ENCODE peak calls at places on chromosomes 6 and 20, in six cellular contexts. J is choroid plexus epithelial cell; I is left ventricle myocardium inferior; W is astrocyte of the spinal cord; S is brain microvascular endothelial cell; X is CD8-positive, alpha-beta T cell. F is an unnamed sample.

GRCh38 chr6:106035655-106036054 is 50.5 kb upstream of the PRDM1 start:
- DNase-seq in J (no peak), I (no peak), W (no peak), S (no peak), X (no peak), F (no peak)

GRCh38 chr6:71510057-71510713 is 221.6 kb downstream of the OGFRL1 start:
- DNase-seq in J (peak), I (peak), W (peak), S (peak), X (no peak), F (peak)

GRCh38 chr6:112149719-112150263 is 62.4 kb downstream of the FAM229B start:
- DNase-seq in J (peak), I (no peak), W (no peak), S (no peak), X (no peak), F (no peak)

GRCh38 chr20:32448306-32449056 is 90.3 kb downstream of the ASXL1 start:
- DNase-seq in J (no peak), I (no peak), W (no peak), S (no peak), X (no peak), F (no peak)

GRCh38 chr20:4985658-4986057 is 15.7 kb downstream of the SLC23A2 start:
- DNase-seq in J (no peak), I (no peak), W (no peak), S (no peak), X (no peak), F (no peak)

GRCh38 chr6:30481213-30481964 is 7.9 kb upstream of the HLA-E start:
- DNase-seq in J (no peak), I (no peak), W (no peak), S (no peak), X (no peak), F (no peak)

GRCh38 chr20:10651227-10651990 is 22.4 kb downstream of the JAG1 start:
- DNase-seq in J (peak), I (no peak), W (peak), S (peak), X (no peak), F (no peak)

GRCh38 chr6:170206931-170207431 is 83.9 kb downstream of the DLL1 start:
- DNase-seq in J (no peak), I (no peak), W (no peak), S (no peak), X (no peak), F (no peak)

GRCh38 chr20:19626896-19627295 is 131.2 kb upstream of the RIN2 start:
- DNase-seq in J (peak), I (no peak), W (no peak), S (peak), X (no peak), F (no peak)

GRCh38 chr6:13712485-13712990 is 903 bp upstream of the RANBP9 start:
- DNase-seq in J (peak), I (no peak), W (no peak), S (no peak), X (no peak), F (no peak)

GRCh38 chr6:34235605-34236422 is 859 bp upstream of the HMGA1 start:
- DNase-seq in J (peak), I (peak), W (peak), S (peak), X (peak), F (peak)

DNA sequence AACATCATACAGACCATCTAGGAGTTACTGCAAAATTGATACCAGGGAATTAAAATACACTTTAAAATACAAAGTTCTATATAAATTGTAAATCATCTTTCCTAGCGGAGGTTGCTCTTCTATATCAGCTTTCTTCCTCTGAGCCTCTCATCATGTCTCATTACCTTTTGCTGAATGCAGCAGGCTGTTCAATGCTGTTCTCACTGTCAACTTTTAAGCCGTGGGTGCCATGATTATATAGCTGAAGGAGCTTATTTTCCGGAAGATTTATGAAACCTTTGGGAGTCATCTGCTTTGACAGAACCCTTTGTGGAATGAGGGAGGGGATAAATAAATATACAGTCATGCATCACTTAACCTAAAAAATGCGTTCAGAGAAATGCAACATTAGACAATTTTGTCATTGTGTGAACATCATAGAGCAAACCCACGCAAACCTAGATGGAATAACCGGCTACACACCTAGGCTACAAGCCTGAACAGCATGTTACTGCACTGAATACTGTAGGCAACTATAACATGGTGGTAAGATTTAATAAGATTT is 102.3 kb upstream of the AKAP12 start:
- DNase-seq in J (no peak), I (no peak), W (no peak), S (no peak), X (no peak), F (no peak)
- H3K4me3 ChIP-seq in J (no peak), I (no peak), W (no peak), S (no peak), X (no peak), F (no peak)

GRCh38 chr6:136947037-136947436 is 24.9 kb downstream of the SLC35D3 start:
- DNase-seq in J (no peak), I (no peak), W (no peak), S (no peak), X (no peak), F (no peak)

GRCh38 chr6:136950436-136950835 is 28.3 kb downstream of the SLC35D3 start:
- DNase-seq in J (peak), I (no peak), W (no peak), S (peak), X (no peak), F (no peak)

GRCh38 chr6:136945626-136946235 is 23.6 kb downstream of the SLC35D3 start:
- DNase-seq in J (no peak), I (no peak), W (no peak), S (no peak), X (no peak), F (no peak)

GRCh38 chr6:136945072-136945471 is 23.0 kb downstream of the SLC35D3 start:
- DNase-seq in J (no peak), I (no peak), W (no peak), S (no peak), X (no peak), F (no peak)
- TF ChIP-seq CTCF in J (no peak), I (no peak), W (no peak), S (no peak), X (no peak), F (no peak)

DNA sequence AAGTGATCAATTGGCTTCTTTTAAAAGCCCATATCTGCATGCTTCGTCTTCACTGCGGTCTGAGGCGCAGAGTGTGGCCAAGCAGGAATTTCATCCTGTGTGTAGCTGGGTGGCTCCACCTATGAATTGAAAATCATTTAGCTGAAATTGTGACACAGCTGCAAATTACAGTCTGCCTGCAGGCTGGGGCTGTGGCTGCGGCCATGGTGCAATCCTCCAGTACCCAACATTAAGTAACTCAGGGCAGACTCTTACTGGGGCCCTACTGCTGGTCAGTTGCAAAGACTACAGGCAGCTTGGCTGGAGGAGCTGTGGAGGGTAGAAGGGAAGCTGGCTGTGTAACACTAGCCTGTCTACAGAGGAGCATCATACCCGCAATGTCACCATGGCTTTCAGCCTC is 3.1 kb upstream of the TGM3 start:
- DNase-seq in J (no peak), I (no peak), W (no peak), S (no peak), X (no peak), F (no peak)
- H3K4me3 ChIP-seq in J (no peak), I (no peak), W (no peak), S (no peak), X (no peak), F (no peak)

GRCh38 chr6:147970970-147971369 is 371.7 kb upstream of the SASH1 start:
- DNase-seq in J (peak), I (no peak), W (no peak), S (peak), X (no peak), F (no peak)
- TF ChIP-seq CTCF in J (peak), I (no peak), W (no peak), S (peak), X (no peak), F (peak)

DNA sequence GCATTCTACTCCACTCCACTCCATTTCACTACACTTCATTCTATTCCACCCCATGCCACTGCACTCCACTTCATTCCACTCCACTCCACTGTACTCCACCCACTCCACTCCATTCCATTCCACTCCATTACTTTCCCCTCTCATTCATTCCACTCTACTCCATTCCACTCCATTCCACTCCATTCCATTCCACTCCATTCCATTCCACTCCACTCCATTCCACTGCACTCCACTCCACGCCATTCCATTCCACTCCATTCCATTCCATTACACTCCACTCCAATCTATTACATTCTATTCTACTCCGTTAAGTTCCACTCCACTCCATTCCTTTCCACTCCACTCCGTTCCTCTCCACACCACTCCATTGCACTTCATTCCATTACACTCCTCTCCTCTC is 25.0 kb upstream of the DEFB125 start:
- DNase-seq in J (no peak), I (no peak), W (no peak), S (no peak), X (no peak), F (no peak)
- H3K4me3 ChIP-seq in J (no peak), I (no peak), W (no peak), S (no peak), X (no peak), F (no peak)

GRCh38 chr20:20864346-20865096 is 152.1 kb upstream of the RALGAPA2 start:
- DNase-seq in J (peak), I (no peak), W (no peak), S (no peak), X (no peak), F (no peak)
- TF ChIP-seq CTCF in J (peak), I (peak), W (no peak), S (no peak), X (no peak), F (no peak)

GRCh38 chr6:158815379-158815724 is 3.8 kb downstream of the EZR start:
- DNase-seq in J (no peak), I (no peak), W (no peak), S (no peak), X (no peak), F (no peak)
- H3K4me3 ChIP-seq in J (no peak), I (peak), W (peak), S (no peak), X (peak), F (peak)

DNA sequence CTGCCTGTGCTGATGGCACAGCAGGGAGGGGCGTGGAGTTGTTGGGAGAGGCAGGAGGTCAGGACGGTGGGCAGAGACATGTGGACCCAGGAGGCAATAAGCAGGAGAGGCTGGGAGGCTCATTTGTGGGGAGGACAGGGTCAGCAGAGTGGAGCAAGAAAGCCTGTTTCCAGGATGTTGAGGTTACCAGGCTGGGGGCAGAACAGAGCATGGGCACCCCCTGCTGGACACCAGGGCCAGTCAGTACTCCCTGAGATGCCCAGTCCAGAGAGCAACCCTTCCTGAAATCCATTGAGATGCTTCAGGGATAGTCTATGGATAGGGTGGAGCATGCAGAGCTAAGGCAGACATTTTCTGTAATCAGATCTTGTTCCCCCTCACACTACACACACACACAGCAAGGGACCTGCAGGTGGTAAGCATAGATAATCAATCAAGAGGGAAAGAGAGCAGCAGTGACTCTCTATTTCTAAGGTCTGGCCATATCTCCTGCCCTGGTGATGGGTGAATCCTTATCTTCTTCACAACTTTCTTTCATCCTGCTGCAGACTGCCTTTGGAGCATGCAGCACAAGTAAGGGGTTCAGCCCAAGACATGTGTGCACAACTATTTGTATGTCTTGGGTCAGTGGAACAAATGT is 41.7 kb downstream of the MOCS1 start:
- DNase-seq in J (peak), I (peak), W (peak), S (peak), X (no peak), F (no peak)
- TF ChIP-seq CTCF in J (peak), I (peak), W (peak), S (peak), X (no peak), F (peak)